ENCODE peak calls at places on chromosomes 5 and 9, in six cellular contexts. One of them, this sample, is unnamed. For H3K27me3, the result is how much of the 10 kb centered on the place peaks cover.

GRCh38 chr5:173895766-173896165 is 7.6 kb downstream of the CPEB4 start:
- DNase-seq in kidney epithelial cell: no peak
- DNase-seq in AG04450: no peak
- DNase-seq in endothelial cell of umbilical vein: no peak
- DNase-seq in left ventricle myocardium inferior: no peak
- DNase-seq in IMR-90: no peak
- DNase-seq in this sample: no peak

GRCh38 chr9:35845824-35846771 is 17.1 kb downstream of the TMEM8B start:
- DNase-seq in endothelial cell of umbilical vein: no peak
- DNase-seq in left ventricle myocardium inferior: no peak
- DNase-seq in IMR-90: no peak
- DNase-seq in kidney epithelial cell: no peak
- DNase-seq in AG04450: no peak
- DNase-seq in this sample: no peak

GRCh38 chr9:18595597-18595996 is 121.6 kb downstream of the ADAMTSL1 start:
- DNase-seq in endothelial cell of umbilical vein: no peak
- DNase-seq in IMR-90: no peak
- DNase-seq in kidney epithelial cell: no peak
- DNase-seq in left ventricle myocardium inferior: no peak
- DNase-seq in AG04450: no peak
- DNase-seq in this sample: no peak

GRCh38 chr5:160268111-160268510 is 38.8 kb downstream of the FABP6 start:
- DNase-seq in kidney epithelial cell: no peak
- DNase-seq in AG04450: no peak
- DNase-seq in left ventricle myocardium inferior: no peak
- DNase-seq in IMR-90: no peak
- DNase-seq in endothelial cell of umbilical vein: no peak
- DNase-seq in this sample: no peak

GRCh38 chr9:128607642-128608350 is 48.9 kb downstream of the DYNC2I2 start:
- DNase-seq in IMR-90: peak
- DNase-seq in endothelial cell of umbilical vein: no peak
- DNase-seq in left ventricle myocardium inferior: peak
- DNase-seq in AG04450: no peak
- DNase-seq in kidney epithelial cell: no peak
- DNase-seq in this sample: no peak

GRCh38 chr5:29853711-29854110 is 1339.8 kb upstream of the CDH6 start:
- DNase-seq in left ventricle myocardium inferior: no peak
- DNase-seq in IMR-90: no peak
- DNase-seq in endothelial cell of umbilical vein: no peak
- DNase-seq in kidney epithelial cell: no peak
- DNase-seq in AG04450: no peak
- DNase-seq in this sample: no peak

GRCh38 chr9:88753691-88754367 is 218.9 kb downstream of the NXNL2 start:
- DNase-seq in endothelial cell of umbilical vein: peak
- DNase-seq in left ventricle myocardium inferior: peak
- DNase-seq in kidney epithelial cell: no peak
- DNase-seq in IMR-90: peak
- DNase-seq in AG04450: no peak
- DNase-seq in this sample: no peak

GRCh38 chr9:109452761-109453160 is 45.3 kb downstream of the PTPN3 start:
- DNase-seq in left ventricle myocardium inferior: no peak
- DNase-seq in kidney epithelial cell: peak
- DNase-seq in endothelial cell of umbilical vein: no peak
- DNase-seq in AG04450: no peak
- DNase-seq in IMR-90: peak
- DNase-seq in this sample: no peak

GRCh38 chr5:173764321-173765029 is 123.7 kb upstream of the CPEB4 start:
- DNase-seq in AG04450: peak
- DNase-seq in kidney epithelial cell: peak
- DNase-seq in endothelial cell of umbilical vein: peak
- DNase-seq in left ventricle myocardium inferior: peak
- DNase-seq in IMR-90: peak
- DNase-seq in this sample: peak

GRCh38 chr5:73640861-73641320 is 14.9 kb downstream of the ARHGEF28 start:
- DNase-seq in left ventricle myocardium inferior: no peak
- DNase-seq in IMR-90: peak
- DNase-seq in endothelial cell of umbilical vein: peak
- DNase-seq in kidney epithelial cell: no peak
- DNase-seq in AG04450: no peak
- DNase-seq in this sample: no peak

GRCh38 chr5:73641811-73642210 is 15.8 kb downstream of the ARHGEF28 start:
- DNase-seq in kidney epithelial cell: no peak
- DNase-seq in endothelial cell of umbilical vein: no peak
- DNase-seq in AG04450: no peak
- DNase-seq in left ventricle myocardium inferior: no peak
- DNase-seq in IMR-90: no peak
- DNase-seq in this sample: no peak

GRCh38 chr5:73637565-73637964 is 11.6 kb downstream of the ARHGEF28 start:
- DNase-seq in kidney epithelial cell: no peak
- DNase-seq in endothelial cell of umbilical vein: peak
- DNase-seq in IMR-90: no peak
- DNase-seq in AG04450: no peak
- DNase-seq in left ventricle myocardium inferior: no peak
- DNase-seq in this sample: no peak

GRCh38 chr5:73636408-73636807 is 10.4 kb downstream of the ARHGEF28 start:
- DNase-seq in AG04450: no peak
- DNase-seq in IMR-90: no peak
- DNase-seq in endothelial cell of umbilical vein: no peak
- DNase-seq in kidney epithelial cell: no peak
- DNase-seq in left ventricle myocardium inferior: no peak
- DNase-seq in this sample: no peak

GRCh38 chr5:73638344-73639095 is 12.5 kb downstream of the ARHGEF28 start:
- DNase-seq in endothelial cell of umbilical vein: peak
- DNase-seq in IMR-90: peak
- DNase-seq in left ventricle myocardium inferior: no peak
- DNase-seq in AG04450: peak
- DNase-seq in kidney epithelial cell: peak
- DNase-seq in this sample: no peak
- H3K4me3 ChIP-seq in endothelial cell of umbilical vein: no peak
- H3K4me3 ChIP-seq in IMR-90: no peak
- H3K4me3 ChIP-seq in left ventricle myocardium inferior: no peak
- H3K4me3 ChIP-seq in AG04450: no peak
- H3K4me3 ChIP-seq in kidney epithelial cell: no peak
- H3K4me3 ChIP-seq in this sample: no peak

GRCh38 chr5:73381587-73382411 is 66.8 kb downstream of the FOXD1 start:
- DNase-seq in endothelial cell of umbilical vein: no peak
- DNase-seq in IMR-90: no peak
- DNase-seq in left ventricle myocardium inferior: no peak
- DNase-seq in AG04450: no peak
- DNase-seq in kidney epithelial cell: no peak
- DNase-seq in this sample: no peak
- H3K27me3 ChIP-seq in endothelial cell of umbilical vein: half or more
- H3K27me3 ChIP-seq in IMR-90: under half
- H3K27me3 ChIP-seq in left ventricle myocardium inferior: half or more
- H3K27me3 ChIP-seq in AG04450: under half
- H3K27me3 ChIP-seq in kidney epithelial cell: under half
- H3K27me3 ChIP-seq in this sample: under half

GRCh38 chr9:113221800-113222481 is 597 bp downstream of the SLC31A1 start:
- DNase-seq in kidney epithelial cell: no peak
- DNase-seq in left ventricle myocardium inferior: no peak
- DNase-seq in IMR-90: no peak
- DNase-seq in endothelial cell of umbilical vein: no peak
- DNase-seq in AG04450: no peak
- DNase-seq in this sample: no peak
- TF ChIP-seq CTCF in kidney epithelial cell: no peak
- TF ChIP-seq CTCF in left ventricle myocardium inferior: no peak
- TF ChIP-seq CTCF in IMR-90: no peak
- TF ChIP-seq CTCF in endothelial cell of umbilical vein: no peak
- TF ChIP-seq CTCF in AG04450: no peak
- TF ChIP-seq CTCF in this sample: no peak

DNA sequence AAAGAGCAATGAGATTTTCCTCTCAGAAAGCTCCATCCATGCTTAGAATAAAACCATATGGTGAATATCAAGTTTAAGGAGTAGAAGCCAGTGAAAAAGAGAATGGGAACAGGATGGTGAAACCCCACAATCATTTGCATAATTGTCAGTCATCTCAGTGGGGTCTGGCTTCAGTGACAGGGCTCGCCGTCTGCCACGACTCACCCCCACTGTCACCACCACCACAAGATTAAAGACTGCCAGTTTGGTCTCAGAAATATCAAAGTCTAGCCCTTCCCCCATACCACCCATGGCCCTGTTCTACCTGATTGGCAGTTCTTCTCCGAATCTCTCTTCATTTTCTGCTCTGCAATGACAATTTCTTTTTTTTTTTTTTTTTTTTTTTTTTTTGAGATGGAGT is 159.8 kb downstream of the GOLPH3 start:
- DNase-seq in kidney epithelial cell: no peak
- DNase-seq in AG04450: no peak
- DNase-seq in endothelial cell of umbilical vein: no peak
- DNase-seq in left ventricle myocardium inferior: no peak
- DNase-seq in IMR-90: no peak
- DNase-seq in this sample: no peak
- H3K4me3 ChIP-seq in kidney epithelial cell: no peak
- H3K4me3 ChIP-seq in AG04450: no peak
- H3K4me3 ChIP-seq in endothelial cell of umbilical vein: no peak
- H3K4me3 ChIP-seq in left ventricle myocardium inferior: no peak
- H3K4me3 ChIP-seq in IMR-90: no peak
- H3K4me3 ChIP-seq in this sample: no peak

GRCh38 chr9:132161743-132162187 is at the start of gene NTNG2:
- DNase-seq in left ventricle myocardium inferior: no peak
- DNase-seq in endothelial cell of umbilical vein: no peak
- DNase-seq in IMR-90: no peak
- DNase-seq in AG04450: no peak
- DNase-seq in kidney epithelial cell: no peak
- DNase-seq in this sample: no peak
- H3K27me3 ChIP-seq in left ventricle myocardium inferior: half or more
- H3K27me3 ChIP-seq in endothelial cell of umbilical vein: half or more
- H3K27me3 ChIP-seq in IMR-90: half or more
- H3K27me3 ChIP-seq in AG04450: half or more
- H3K27me3 ChIP-seq in kidney epithelial cell: half or more
- H3K27me3 ChIP-seq in this sample: under half

GRCh38 chr9:4366649-4367330 is 66.9 kb upstream of the GLIS3 start:
- DNase-seq in left ventricle myocardium inferior: no peak
- DNase-seq in AG04450: peak
- DNase-seq in kidney epithelial cell: no peak
- DNase-seq in IMR-90: peak
- DNase-seq in endothelial cell of umbilical vein: peak
- DNase-seq in this sample: no peak
- TF ChIP-seq CTCF in left ventricle myocardium inferior: peak
- TF ChIP-seq CTCF in AG04450: peak
- TF ChIP-seq CTCF in kidney epithelial cell: peak
- TF ChIP-seq CTCF in IMR-90: peak
- TF ChIP-seq CTCF in endothelial cell of umbilical vein: peak
- TF ChIP-seq CTCF in this sample: peak